ENCODE peak calls at places on chromosome 6, in six cellular contexts. T is transverse colon, N is breast epithelium, X is IMR-90, G is cardiac muscle cell, L is HAP-1. Y is an unnamed sample. For H3K4me1, the result is how much of the 10 kb centered on the place peaks cover.

GRCh38 chr6:1600764-1601615 is 8.7 kb upstream of the FOXC1 start:
- DNase-seq in T (no peak), N (no peak), X (no peak), G (no peak), L (no peak), Y (no peak)

GRCh38 chr6:85460154-85460950 is 10.5 kb downstream of the NT5E start:
- DNase-seq in T (no peak), N (no peak), X (no peak), G (peak), L (no peak), Y (no peak)

GRCh38 chr6:89956182-89956581 is 61.9 kb downstream of the GJA10 start:
- DNase-seq in T (no peak), N (no peak), X (no peak), G (no peak), L (no peak), Y (no peak)

GRCh38 chr6:1536526-1537429 is 72.9 kb upstream of the FOXC1 start:
- DNase-seq in T (peak), N (no peak), X (no peak), G (no peak), L (no peak), Y (no peak)

GRCh38 chr6:44072959-44073611 is 54.2 kb downstream of the MRPL14 start:
- DNase-seq in T (peak), N (peak), X (peak), G (peak), L (peak), Y (no peak)

GRCh38 chr6:72976389-72976900 is 248.9 kb downstream of the KHDC1L start:
- DNase-seq in T (no peak), N (no peak), X (no peak), G (no peak), L (no peak), Y (no peak)

GRCh38 chr6:33410711-33411631 is at the start of gene PHF1:
- DNase-seq in T (peak), N (no peak), X (peak), G (peak), L (peak), Y (no peak)

GRCh38 chr6:134902074-134902861 is 47.6 kb downstream of the ALDH8A1 start:
- DNase-seq in T (no peak), N (no peak), X (no peak), G (peak), L (no peak), Y (no peak)

GRCh38 chr6:45187841-45188240 is 140.3 kb upstream of the RUNX2 start:
- DNase-seq in T (no peak), N (no peak), X (peak), G (peak), L (no peak), Y (no peak)

GRCh38 chr6:148501178-148501590 is 158.5 kb downstream of the SASH1 start:
- DNase-seq in T (peak), N (no peak), X (peak), G (peak), L (no peak), Y (peak)

GRCh38 chr6:44161997-44162338 is 3.3 kb downstream of the CAPN11 start:
- DNase-seq in T (no peak), N (no peak), X (peak), G (no peak), L (no peak), Y (no peak)

GRCh38 chr6:5509106-5509505 is 247.8 kb downstream of the FARS2 start:
- DNase-seq in T (no peak), N (no peak), X (no peak), G (no peak), L (no peak), Y (no peak)

GRCh38 chr6:5506149-5506548 is 244.8 kb downstream of the FARS2 start:
- DNase-seq in T (no peak), N (no peak), X (no peak), G (no peak), L (no peak), Y (peak)

GRCh38 chr6:5507056-5507722 is 245.9 kb downstream of the FARS2 start:
- DNase-seq in T (no peak), N (no peak), X (no peak), G (no peak), L (no peak), Y (peak)

GRCh38 chr6:5504078-5504477 is 242.8 kb downstream of the FARS2 start:
- DNase-seq in T (no peak), N (no peak), X (no peak), G (no peak), L (no peak), Y (no peak)

GRCh38 chr6:5506575-5506974 is 245.3 kb downstream of the FARS2 start:
- DNase-seq in T (no peak), N (no peak), X (no peak), G (no peak), L (no peak), Y (peak)
- H3K4me3 ChIP-seq in T (no peak), N (no peak), X (no peak), G (no peak), L (no peak), Y (no peak)

GRCh38 chr6:163730496-163731210 is 316.1 kb downstream of the QKI start:
- DNase-seq in T (no peak), N (no peak), X (no peak), G (no peak), L (no peak), Y (no peak)

GRCh38 chr6:163729127-163729872 is 314.8 kb downstream of the QKI start:
- DNase-seq in T (no peak), N (peak), X (no peak), G (no peak), L (no peak), Y (no peak)

GRCh38 chr6:163731215-163732013 is 316.9 kb downstream of the QKI start:
- DNase-seq in T (no peak), N (no peak), X (no peak), G (no peak), L (no peak), Y (no peak)

GRCh38 chr6:163735076-163735475 is 320.6 kb downstream of the QKI start:
- DNase-seq in T (no peak), N (no peak), X (no peak), G (no peak), L (no peak), Y (no peak)

GRCh38 chr6:163732479-163732878 is 318.0 kb downstream of the QKI start:
- DNase-seq in T (no peak), N (no peak), X (no peak), G (no peak), L (no peak), Y (no peak)
- H3K4me1 ChIP-seq in T (under half), N (under half), X (under half), G (under half), L (under half), Y (under half)

DNA sequence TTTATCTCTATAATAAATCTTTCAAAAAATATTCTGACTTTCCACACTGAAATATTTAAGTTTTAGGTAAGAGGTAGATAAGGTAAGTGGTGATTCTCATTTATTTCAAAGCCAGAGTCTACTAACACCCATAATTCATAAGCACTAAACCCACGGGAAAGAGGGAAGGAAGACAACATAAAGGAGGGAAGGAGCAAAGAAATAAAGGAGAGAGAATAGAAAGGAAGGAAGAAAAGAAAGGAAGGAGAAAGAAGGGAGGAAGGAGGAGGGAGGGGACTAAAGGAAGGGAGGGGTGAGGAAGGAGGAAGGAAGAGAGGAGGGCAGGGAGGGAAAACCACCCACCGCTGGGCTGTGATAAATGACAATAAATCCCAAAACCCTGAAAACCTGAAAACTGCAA is 25.2 kb downstream of the MAP3K5 start:
- DNase-seq in T (no peak), N (no peak), X (no peak), G (no peak), L (no peak), Y (no peak)
- H3K4me3 ChIP-seq in T (no peak), N (no peak), X (no peak), G (no peak), L (no peak), Y (no peak)

GRCh38 chr6:37182736-37183590 is 13.0 kb downstream of the PIM1 start:
- DNase-seq in T (peak), N (no peak), X (no peak), G (peak), L (no peak), Y (no peak)
- H3K4me1 ChIP-seq in T (under half), N (under half), X (under half), G (under half), L (under half), Y (under half)

DNA sequence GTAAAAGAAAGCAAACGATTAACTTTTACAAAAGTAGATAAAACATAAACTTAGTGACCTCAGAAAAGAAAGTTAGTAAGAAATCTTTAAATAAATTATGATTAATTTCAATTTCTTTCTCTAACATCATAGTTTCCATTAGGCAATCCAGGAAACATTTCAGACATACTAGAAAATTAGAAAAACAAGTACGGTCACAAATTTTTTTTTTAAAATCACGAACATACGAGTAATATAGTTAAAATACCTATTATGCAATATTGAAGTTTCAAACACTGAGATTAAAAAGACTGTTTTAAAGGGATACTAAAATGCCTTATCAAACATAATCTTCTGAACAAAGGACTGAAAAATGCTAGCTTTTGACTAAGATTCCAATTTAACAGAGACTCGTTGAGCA is 26.2 kb downstream of the NOL7 start:
- DNase-seq in T (no peak), N (no peak), X (peak), G (peak), L (no peak), Y (no peak)
- H3K4me3 ChIP-seq in T (no peak), N (no peak), X (no peak), G (no peak), L (no peak), Y (no peak)

DNA sequence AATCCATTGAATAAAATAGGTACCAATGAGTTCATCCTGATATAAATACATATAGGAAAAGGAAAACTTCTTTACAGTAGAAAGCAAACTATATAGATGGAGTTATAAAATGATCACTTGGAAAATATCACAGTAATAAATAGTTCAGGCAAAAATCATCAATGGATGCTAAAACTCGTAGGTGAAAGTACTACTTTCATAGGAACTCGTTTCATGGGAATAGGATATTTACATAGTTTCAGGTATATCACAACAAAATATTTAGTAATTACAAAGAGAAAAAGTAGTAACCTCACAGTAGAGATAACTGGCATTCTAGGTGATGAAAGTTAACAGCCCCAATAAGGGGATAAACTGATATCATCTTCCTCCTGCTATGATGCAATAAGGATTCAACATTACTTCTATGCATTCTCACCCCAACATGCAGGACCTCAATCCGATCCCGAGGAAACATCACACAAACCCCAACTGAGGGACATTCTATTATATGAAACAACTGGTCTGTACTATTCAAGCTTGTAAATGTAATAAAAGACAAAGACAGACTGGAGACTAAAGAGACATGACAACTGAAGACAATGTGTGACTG is 13.7 kb downstream of the DDO start:
- DNase-seq in T (no peak), N (no peak), X (no peak), G (no peak), L (no peak), Y (no peak)
- H3K4me1 ChIP-seq in T (under half), N (under half), X (under half), G (under half), L (under half), Y (under half)

DNA sequence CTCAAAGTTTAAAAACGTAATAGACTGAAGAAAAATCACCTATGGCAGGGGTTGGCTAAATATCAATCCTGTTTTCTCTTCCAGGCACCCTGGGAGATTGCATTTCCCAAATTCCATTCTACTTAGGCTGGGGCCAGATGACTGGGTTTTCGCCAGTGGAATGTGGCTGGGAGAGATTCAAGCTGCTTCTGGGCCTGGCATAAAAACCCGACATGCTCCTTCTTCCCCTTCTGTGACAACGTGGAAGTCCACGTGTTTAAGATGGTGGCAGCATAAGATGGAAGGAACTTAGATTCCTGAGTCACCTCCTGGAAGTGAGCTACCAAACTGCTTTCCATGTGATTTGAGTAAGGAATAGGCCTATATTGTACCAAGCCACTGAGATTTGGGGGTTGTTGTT is 82.1 kb upstream of the CD83 start:
- DNase-seq in T (no peak), N (no peak), X (peak), G (peak), L (no peak), Y (no peak)
- H3K4me3 ChIP-seq in T (no peak), N (no peak), X (no peak), G (no peak), L (no peak), Y (no peak)